ENCODE peak calls at places on chromosomes 11 and 22, in ten cellular contexts. One of them, this sample, is unnamed.

GRCh38 chr11:32438883-32439487 is 3.6 kb upstream of the WT1 start:
- DNase-seq in stomach: no peak
- DNase-seq in ovary: peak; percentile 63
- DNase-seq in IMR-90: no peak
- DNase-seq in uterus: peak; percentile 50
- DNase-seq in heart left ventricle: no peak
- DNase-seq in esophagus squamous epithelium: no peak
- DNase-seq in prostate gland: no peak
- DNase-seq in A549: no peak
- DNase-seq in body of pancreas: no peak
- DNase-seq in this sample: no peak

GRCh38 chr11:72812968-72813739 is 1.1 kb upstream of the ATG16L2 start:
- DNase-seq in stomach: peak; percentile 59
- DNase-seq in ovary: no peak
- DNase-seq in IMR-90: peak; percentile 60
- DNase-seq in uterus: no peak
- DNase-seq in heart left ventricle: no peak
- DNase-seq in esophagus squamous epithelium: no peak
- DNase-seq in prostate gland: no peak
- DNase-seq in A549: peak; percentile 86
- DNase-seq in body of pancreas: peak; percentile 57
- DNase-seq in this sample: no peak

GRCh38 chr11:71937826-71938225 is 9.0 kb downstream of the RNF121 start:
- DNase-seq in stomach: peak; percentile 53
- DNase-seq in ovary: no peak
- DNase-seq in IMR-90: no peak
- DNase-seq in uterus: no peak
- DNase-seq in heart left ventricle: no peak
- DNase-seq in esophagus squamous epithelium: no peak
- DNase-seq in prostate gland: no peak
- DNase-seq in A549: no peak
- DNase-seq in body of pancreas: no peak
- DNase-seq in this sample: peak; percentile 43

GRCh38 chr11:86150826-86151187 is 81.9 kb upstream of the PICALM start:
- DNase-seq in stomach: no peak
- DNase-seq in ovary: no peak
- DNase-seq in IMR-90: no peak
- DNase-seq in uterus: no peak
- DNase-seq in heart left ventricle: no peak
- DNase-seq in esophagus squamous epithelium: no peak
- DNase-seq in prostate gland: no peak
- DNase-seq in A549: no peak
- DNase-seq in body of pancreas: no peak
- DNase-seq in this sample: no peak

GRCh38 chr11:119585038-119585666 is 143.8 kb downstream of the NECTIN1 start:
- DNase-seq in stomach: peak; percentile 48
- DNase-seq in ovary: peak; percentile 21
- DNase-seq in IMR-90: no peak
- DNase-seq in uterus: peak; percentile 22
- DNase-seq in heart left ventricle: no peak
- DNase-seq in esophagus squamous epithelium: no peak
- DNase-seq in prostate gland: peak; percentile 84
- DNase-seq in A549: no peak
- DNase-seq in body of pancreas: peak; percentile 51
- DNase-seq in this sample: peak; percentile 19

GRCh38 chr11:115758011-115758410 is 253.8 kb upstream of the CADM1 start:
- DNase-seq in stomach: no peak
- DNase-seq in ovary: no peak
- DNase-seq in IMR-90: no peak
- DNase-seq in uterus: no peak
- DNase-seq in heart left ventricle: no peak
- DNase-seq in esophagus squamous epithelium: no peak
- DNase-seq in prostate gland: no peak
- DNase-seq in A549: no peak
- DNase-seq in body of pancreas: no peak
- DNase-seq in this sample: no peak

GRCh38 chr11:68989936-68990606 is 9.3 kb upstream of the MRGPRD start:
- DNase-seq in stomach: no peak
- DNase-seq in ovary: no peak
- DNase-seq in IMR-90: no peak
- DNase-seq in uterus: no peak
- DNase-seq in heart left ventricle: peak; percentile 6
- DNase-seq in esophagus squamous epithelium: no peak
- DNase-seq in prostate gland: no peak
- DNase-seq in A549: no peak
- DNase-seq in body of pancreas: no peak
- DNase-seq in this sample: peak; percentile 4

GRCh38 chr22:22802346-22802970 is 85.2 kb upstream of the IGLL5 start:
- DNase-seq in stomach: no peak
- DNase-seq in ovary: no peak
- DNase-seq in IMR-90: no peak
- DNase-seq in uterus: no peak
- DNase-seq in heart left ventricle: no peak
- DNase-seq in esophagus squamous epithelium: no peak
- DNase-seq in prostate gland: no peak
- DNase-seq in A549: peak; percentile 14
- DNase-seq in body of pancreas: no peak
- DNase-seq in this sample: no peak

GRCh38 chr11:120805960-120806555 is 217.8 kb upstream of the TBCEL start:
- DNase-seq in stomach: no peak
- DNase-seq in ovary: no peak
- DNase-seq in IMR-90: no peak
- DNase-seq in uterus: no peak
- DNase-seq in heart left ventricle: no peak
- DNase-seq in esophagus squamous epithelium: no peak
- DNase-seq in prostate gland: no peak
- DNase-seq in A549: no peak
- DNase-seq in body of pancreas: no peak
- DNase-seq in this sample: no peak

DNA sequence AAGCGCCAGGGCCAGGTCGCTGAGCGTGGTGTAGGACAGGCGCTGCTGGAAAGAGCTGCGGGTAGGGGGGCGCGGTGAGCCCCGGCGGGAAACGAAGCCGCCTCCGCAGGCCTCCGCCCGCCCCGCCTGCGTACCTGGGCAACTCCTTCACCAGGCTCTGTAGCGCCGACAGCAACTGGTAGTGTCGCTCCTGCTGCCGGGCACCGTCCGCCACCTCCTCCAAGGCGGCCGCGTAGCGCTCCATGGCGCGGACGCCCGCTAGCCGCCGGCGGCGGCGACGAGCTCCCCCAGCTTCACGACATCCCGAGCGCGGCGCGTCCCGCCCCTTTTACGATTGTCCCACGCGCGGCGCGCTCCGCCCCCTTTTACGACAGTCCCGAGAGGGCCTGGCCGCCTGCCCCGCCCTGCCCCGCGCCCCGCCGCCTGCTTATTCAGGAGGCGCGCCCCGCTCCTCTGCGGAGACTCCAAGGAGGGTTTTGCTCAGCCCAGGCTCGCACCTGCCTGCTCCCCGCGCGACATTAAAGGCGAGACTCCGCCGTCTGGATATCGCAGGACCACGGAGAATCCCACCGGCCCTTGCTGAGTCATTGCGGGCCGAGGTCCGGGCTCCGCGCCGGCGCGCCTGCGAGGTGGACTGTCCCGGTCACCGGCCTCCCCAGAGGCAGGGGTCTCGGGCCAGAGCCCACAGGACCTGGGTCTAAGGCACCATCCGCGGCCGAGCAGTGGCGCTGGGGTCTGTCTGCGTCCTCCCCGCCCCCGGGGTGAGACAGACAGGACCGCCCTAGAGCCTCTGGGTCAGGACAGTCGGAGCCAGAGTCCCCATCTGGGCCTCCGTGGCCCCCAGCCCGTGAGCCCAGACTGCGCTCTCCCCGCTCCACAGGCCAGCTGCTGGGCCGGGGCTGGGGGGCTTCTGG is at the start of gene DGCR6L:
- DNase-seq in stomach: peak; percentile 98
- DNase-seq in ovary: peak; percentile 96
- DNase-seq in IMR-90: peak; percentile 93
- DNase-seq in uterus: peak; percentile 96
- DNase-seq in heart left ventricle: peak; percentile 98
- DNase-seq in esophagus squamous epithelium: peak; percentile 78
- DNase-seq in prostate gland: peak; percentile 94
- DNase-seq in A549: peak; percentile 94
- DNase-seq in body of pancreas: peak; percentile 96
- DNase-seq in this sample: peak; percentile 96
- TF ChIP-seq POLR2A in stomach: no peak
- TF ChIP-seq POLR2A in ovary: peak; percentile 44
- TF ChIP-seq POLR2A in IMR-90: peak; percentile 67
- TF ChIP-seq POLR2A in uterus: peak; percentile 78
- TF ChIP-seq POLR2A in heart left ventricle: peak; percentile 93
- TF ChIP-seq POLR2A in esophagus squamous epithelium: peak; percentile 67
- TF ChIP-seq POLR2A in prostate gland: peak; percentile 92
- TF ChIP-seq POLR2A in A549: peak; percentile 78
- TF ChIP-seq POLR2A in body of pancreas: peak; percentile 78
- TF ChIP-seq POLR2A in this sample: peak; percentile 92

GRCh38 chr11:111878766-111879636 is at the start of the genes CFAP68 and FDXACB1:
- DNase-seq in stomach: peak; percentile 97
- DNase-seq in ovary: peak; percentile 97
- DNase-seq in IMR-90: peak; percentile 97
- DNase-seq in uterus: peak; percentile 96
- DNase-seq in heart left ventricle: peak; percentile 98
- DNase-seq in esophagus squamous epithelium: peak; percentile 88
- DNase-seq in prostate gland: peak; percentile 98
- DNase-seq in A549: peak; percentile 98
- DNase-seq in body of pancreas: peak; percentile 96
- DNase-seq in this sample: peak; percentile 99
- TF ChIP-seq POLR2A in stomach: no peak
- TF ChIP-seq POLR2A in ovary: peak; percentile 88
- TF ChIP-seq POLR2A in IMR-90: peak; percentile 34
- TF ChIP-seq POLR2A in uterus: peak; percentile 86
- TF ChIP-seq POLR2A in heart left ventricle: peak; percentile 65
- TF ChIP-seq POLR2A in esophagus squamous epithelium: peak; percentile 25
- TF ChIP-seq POLR2A in prostate gland: peak; percentile 30
- TF ChIP-seq POLR2A in A549: peak; percentile 18
- TF ChIP-seq POLR2A in body of pancreas: peak; percentile 79
- TF ChIP-seq POLR2A in this sample: no peak

GRCh38 chr11:911031-911889 is 650 bp upstream of the CHID1 start:
- DNase-seq in stomach: peak; percentile 42
- DNase-seq in ovary: peak; percentile 69
- DNase-seq in IMR-90: peak; percentile 64
- DNase-seq in uterus: peak; percentile 58
- DNase-seq in heart left ventricle: peak; percentile 56
- DNase-seq in esophagus squamous epithelium: no peak
- DNase-seq in prostate gland: no peak
- DNase-seq in A549: peak; percentile 35
- DNase-seq in body of pancreas: peak; percentile 48
- DNase-seq in this sample: peak; percentile 53

GRCh38 chr11:910044-910588 is 494 bp downstream of the CHID1 start:
- DNase-seq in stomach: no peak
- DNase-seq in ovary: no peak
- DNase-seq in IMR-90: no peak
- DNase-seq in uterus: no peak
- DNase-seq in heart left ventricle: no peak
- DNase-seq in esophagus squamous epithelium: no peak
- DNase-seq in prostate gland: no peak
- DNase-seq in A549: no peak
- DNase-seq in body of pancreas: peak; percentile 32
- DNase-seq in this sample: peak; percentile 32

GRCh38 chr11:909406-909805 is 1.2 kb downstream of the CHID1 start:
- DNase-seq in stomach: no peak
- DNase-seq in ovary: no peak
- DNase-seq in IMR-90: no peak
- DNase-seq in uterus: no peak
- DNase-seq in heart left ventricle: no peak
- DNase-seq in esophagus squamous epithelium: no peak
- DNase-seq in prostate gland: no peak
- DNase-seq in A549: no peak
- DNase-seq in body of pancreas: no peak
- DNase-seq in this sample: no peak

GRCh38 chr11:911890-912219 is 1.2 kb upstream of the CHID1 start:
- DNase-seq in stomach: no peak
- DNase-seq in ovary: no peak
- DNase-seq in IMR-90: no peak
- DNase-seq in uterus: no peak
- DNase-seq in heart left ventricle: no peak
- DNase-seq in esophagus squamous epithelium: no peak
- DNase-seq in prostate gland: no peak
- DNase-seq in A549: no peak
- DNase-seq in body of pancreas: no peak
- DNase-seq in this sample: no peak

DNA sequence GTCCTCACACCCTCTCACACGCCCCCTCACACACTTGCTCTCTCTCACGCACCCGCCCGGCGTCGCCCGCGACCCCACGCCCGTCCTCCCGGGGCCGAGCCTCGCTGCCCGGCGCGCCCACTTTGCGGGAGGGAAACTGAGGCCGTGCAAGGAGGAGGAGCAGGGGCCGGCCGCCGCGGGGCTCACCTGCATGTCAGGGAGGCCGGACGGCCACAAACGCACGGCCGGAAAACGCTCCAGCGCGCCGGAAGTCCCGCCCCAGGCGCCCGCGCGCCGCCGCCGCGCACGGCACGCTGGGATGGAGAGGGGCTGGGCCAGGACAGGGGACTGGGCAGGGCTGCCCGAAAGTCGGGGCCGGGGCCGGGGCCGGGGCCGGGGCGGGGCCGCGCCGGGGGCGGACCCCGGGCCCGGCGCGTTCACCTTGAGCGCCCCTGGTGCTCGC is at the start of gene CHID1:
- DNase-seq in stomach: peak; percentile 91
- DNase-seq in ovary: peak; percentile 91
- DNase-seq in IMR-90: peak; percentile 67
- DNase-seq in uterus: peak; percentile 91
- DNase-seq in heart left ventricle: peak; percentile 91
- DNase-seq in esophagus squamous epithelium: no peak
- DNase-seq in prostate gland: peak; percentile 84
- DNase-seq in A549: peak; percentile 85
- DNase-seq in body of pancreas: peak; percentile 90
- DNase-seq in this sample: peak; percentile 88
- TF ChIP-seq POLR2A in stomach: no peak
- TF ChIP-seq POLR2A in ovary: peak; percentile 33
- TF ChIP-seq POLR2A in IMR-90: no peak
- TF ChIP-seq POLR2A in uterus: no peak
- TF ChIP-seq POLR2A in heart left ventricle: peak; percentile 59
- TF ChIP-seq POLR2A in esophagus squamous epithelium: peak; percentile 28
- TF ChIP-seq POLR2A in prostate gland: no peak
- TF ChIP-seq POLR2A in A549: peak; percentile 37
- TF ChIP-seq POLR2A in body of pancreas: peak; percentile 49
- TF ChIP-seq POLR2A in this sample: no peak

DNA sequence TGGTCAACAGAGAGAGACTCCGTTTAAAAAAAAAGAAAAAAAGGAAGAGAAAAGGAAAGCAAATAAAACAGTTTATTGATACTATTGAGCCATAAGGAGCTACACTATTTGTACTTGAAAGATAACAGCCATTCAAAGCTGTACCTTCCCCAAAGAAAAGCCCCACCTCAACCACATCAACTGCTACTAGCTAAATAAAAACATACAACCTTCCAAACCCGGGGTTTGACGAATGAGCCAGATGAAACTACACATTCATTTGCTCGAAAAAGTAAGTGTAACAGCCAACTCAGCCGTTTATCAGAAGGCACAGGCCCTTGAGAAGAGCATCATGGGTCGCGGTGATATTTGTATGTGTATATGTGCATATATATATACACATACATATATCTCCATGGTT is 78.4 kb downstream of the SIK3 start:
- DNase-seq in stomach: no peak
- DNase-seq in ovary: no peak
- DNase-seq in IMR-90: no peak
- DNase-seq in uterus: no peak
- DNase-seq in heart left ventricle: no peak
- DNase-seq in esophagus squamous epithelium: no peak
- DNase-seq in prostate gland: no peak
- DNase-seq in A549: no peak
- DNase-seq in body of pancreas: no peak
- DNase-seq in this sample: no peak
- TF ChIP-seq POLR2A in stomach: no peak
- TF ChIP-seq POLR2A in ovary: no peak
- TF ChIP-seq POLR2A in IMR-90: no peak
- TF ChIP-seq POLR2A in uterus: no peak
- TF ChIP-seq POLR2A in heart left ventricle: no peak
- TF ChIP-seq POLR2A in esophagus squamous epithelium: no peak
- TF ChIP-seq POLR2A in prostate gland: no peak
- TF ChIP-seq POLR2A in A549: no peak
- TF ChIP-seq POLR2A in body of pancreas: no peak
- TF ChIP-seq POLR2A in this sample: no peak

This sample was measured in testis.